ENCODE peak calls at places on chromosomes 3 and 15, in four cellular contexts. One of them, this sample, is unnamed.

GRCh38 chr3:50525987-50526386 is 22.6 kb upstream of the CACNA2D2 start:
- DNase-seq in H1: no peak
- DNase-seq in K562: peak; percentile 88
- DNase-seq in SK-N-SH: no peak
- DNase-seq in this sample: peak; percentile 86

GRCh38 chr3:86867990-86868389 is 123.0 kb downstream of the VGLL3 start:
- DNase-seq in H1: no peak
- DNase-seq in K562: no peak
- DNase-seq in SK-N-SH: no peak
- DNase-seq in this sample: no peak

GRCh38 chr3:69324362-69325025 is 61.4 kb downstream of the FRMD4B start:
- DNase-seq in H1: peak; percentile 5
- DNase-seq in K562: no peak
- DNase-seq in SK-N-SH: peak; percentile 34
- DNase-seq in this sample: no peak

GRCh38 chr15:88615303-88616107 is 5.6 kb upstream of the AEN start:
- DNase-seq in H1: no peak
- DNase-seq in K562: no peak
- DNase-seq in SK-N-SH: no peak
- DNase-seq in this sample: no peak

GRCh38 chr3:8303466-8303865 is 198.2 kb upstream of the LMCD1 start:
- DNase-seq in H1: no peak
- DNase-seq in K562: no peak
- DNase-seq in SK-N-SH: no peak
- DNase-seq in this sample: no peak

GRCh38 chr3:184321666-184322065 is 7.3 kb downstream of the EIF4G1 start:
- DNase-seq in H1: no peak
- DNase-seq in K562: no peak
- DNase-seq in SK-N-SH: peak; percentile 4
- DNase-seq in this sample: no peak

GRCh38 chr3:78809941-78810340 is 957.9 kb downstream of the ROBO1 start:
- DNase-seq in H1: no peak
- DNase-seq in K562: no peak
- DNase-seq in SK-N-SH: no peak
- DNase-seq in this sample: no peak

GRCh38 chr3:57078366-57079220 is 18.1 kb downstream of the SPATA12 start:
- DNase-seq in H1: no peak
- DNase-seq in K562: peak; percentile 57
- DNase-seq in SK-N-SH: peak; percentile 81
- DNase-seq in this sample: peak; percentile 36

GRCh38 chr15:76433798-76434400 is 97.3 kb downstream of the ISL2 start:
- DNase-seq in H1: no peak
- DNase-seq in K562: no peak
- DNase-seq in SK-N-SH: no peak
- DNase-seq in this sample: no peak

GRCh38 chr15:69096197-69096596 is 64.2 kb upstream of the GLCE start:
- DNase-seq in H1: no peak
- DNase-seq in K562: no peak
- DNase-seq in SK-N-SH: no peak
- DNase-seq in this sample: no peak

GRCh38 chr3:8742921-8743605 is 9.5 kb downstream of the CAV3 start:
- DNase-seq in H1: no peak
- DNase-seq in K562: no peak
- DNase-seq in SK-N-SH: no peak
- DNase-seq in this sample: no peak

GRCh38 chr15:77738441-77739437 is 106.0 kb upstream of the LINGO1 start:
- DNase-seq in H1: no peak
- DNase-seq in K562: no peak
- DNase-seq in SK-N-SH: no peak
- DNase-seq in this sample: peak; percentile 40

GRCh38 chr15:35690698-35691116 is 144.7 kb upstream of the DPH6 start:
- DNase-seq in H1: no peak
- DNase-seq in K562: no peak
- DNase-seq in SK-N-SH: no peak
- DNase-seq in this sample: no peak

GRCh38 chr15:25735550-25736384 is 127.4 kb downstream of the ATP10A start:
- DNase-seq in H1: no peak
- DNase-seq in K562: no peak
- DNase-seq in SK-N-SH: no peak
- DNase-seq in this sample: no peak

GRCh38 chr3:193704431-193704830 is 111.4 kb downstream of the OPA1 start:
- DNase-seq in H1: no peak
- DNase-seq in K562: peak; percentile 16
- DNase-seq in SK-N-SH: no peak
- DNase-seq in this sample: peak; percentile 26

GRCh38 chr3:89467886-89468479 is 360.6 kb downstream of the EPHA3 start:
- DNase-seq in H1: no peak
- DNase-seq in K562: no peak
- DNase-seq in SK-N-SH: no peak
- DNase-seq in this sample: no peak
- TF ChIP-seq TEAD4 in H1: no peak
- TF ChIP-seq TEAD4 in K562: no peak
- TF ChIP-seq TEAD4 in SK-N-SH: no peak
- TF ChIP-seq TEAD4 in this sample: no peak

DNA sequence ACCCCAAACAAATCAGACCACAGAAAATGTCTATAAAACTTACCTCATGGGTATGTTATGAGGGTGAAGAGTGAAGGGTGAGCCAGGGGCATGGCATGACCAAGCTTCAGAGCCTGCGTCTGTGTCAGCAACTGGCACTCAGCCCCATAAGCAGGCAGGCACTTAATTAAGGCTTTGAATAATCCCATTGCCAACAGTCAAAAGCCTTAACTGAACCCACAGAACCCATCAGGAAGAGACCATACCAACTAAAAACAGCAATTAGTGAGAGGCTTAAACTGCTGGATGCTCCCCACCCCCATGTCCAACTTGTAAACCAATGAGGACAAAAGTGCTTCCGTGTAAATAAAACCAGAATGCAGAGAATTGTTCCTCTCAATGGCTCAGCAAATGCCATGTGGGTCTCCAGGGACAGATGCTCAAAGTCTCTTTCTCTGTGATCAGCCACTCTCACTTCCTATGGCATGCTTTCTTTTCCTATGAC is 126.0 kb downstream of the MYLK start:
- DNase-seq in H1: no peak
- DNase-seq in K562: no peak
- DNase-seq in SK-N-SH: no peak
- DNase-seq in this sample: no peak
- TF ChIP-seq TEAD4 in H1: no peak
- TF ChIP-seq TEAD4 in K562: no peak
- TF ChIP-seq TEAD4 in SK-N-SH: peak; percentile 77
- TF ChIP-seq TEAD4 in this sample: no peak

DNA sequence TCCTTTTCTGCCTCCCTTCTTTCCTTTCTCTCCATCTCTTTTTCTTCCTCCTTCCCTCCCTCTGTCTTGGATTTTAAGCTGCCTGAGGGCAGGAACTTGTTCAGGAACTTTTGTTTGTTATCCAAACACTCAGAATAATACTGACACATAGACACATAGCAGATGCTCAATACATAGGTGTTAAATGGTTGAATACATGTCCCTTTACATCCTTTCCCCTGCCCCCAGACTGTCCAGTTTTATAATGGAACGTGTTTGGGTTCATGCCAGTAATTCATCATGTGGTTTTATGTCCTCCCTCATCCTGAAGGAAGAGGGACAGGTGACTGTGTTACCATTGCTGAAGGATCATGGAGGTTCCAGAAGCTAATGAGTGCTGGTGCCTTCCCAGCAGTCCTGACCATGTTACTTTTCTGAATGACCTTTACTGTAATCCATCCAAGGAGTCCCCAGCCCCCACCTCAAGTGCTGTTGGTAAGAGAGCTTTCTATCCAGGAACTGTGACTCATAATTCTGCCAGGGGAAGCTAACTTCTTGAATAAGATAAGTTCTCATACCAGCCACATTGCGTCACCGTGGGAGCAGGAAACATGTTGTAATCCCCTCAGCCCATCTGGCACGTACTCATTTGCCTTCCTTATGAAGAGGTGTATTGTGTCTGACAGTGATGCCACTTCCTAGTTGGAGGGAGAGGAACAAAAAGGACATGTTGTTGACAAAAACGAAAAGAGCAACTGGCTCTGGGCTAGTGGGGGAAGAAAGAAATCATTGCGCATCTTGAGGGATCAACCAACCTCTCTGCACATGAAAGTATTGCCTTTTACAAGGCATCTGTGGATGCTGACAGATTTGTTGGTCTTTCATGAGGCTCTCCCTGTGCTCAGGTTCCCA is 52.4 kb downstream of the IL1RAP start:
- DNase-seq in H1: no peak
- DNase-seq in K562: no peak
- DNase-seq in SK-N-SH: peak; percentile 6
- DNase-seq in this sample: no peak
- TF ChIP-seq TEAD4 in H1: no peak
- TF ChIP-seq TEAD4 in K562: no peak
- TF ChIP-seq TEAD4 in SK-N-SH: peak; percentile 90
- TF ChIP-seq TEAD4 in this sample: no peak

GRCh38 chr3:187736418-187736871 is 8.8 kb downstream of the BCL6 start:
- DNase-seq in H1: no peak
- DNase-seq in K562: no peak
- DNase-seq in SK-N-SH: no peak
- DNase-seq in this sample: no peak
- TF ChIP-seq TEAD4 in H1: no peak
- TF ChIP-seq TEAD4 in K562: no peak
- TF ChIP-seq TEAD4 in SK-N-SH: no peak
- TF ChIP-seq TEAD4 in this sample: no peak

DNA sequence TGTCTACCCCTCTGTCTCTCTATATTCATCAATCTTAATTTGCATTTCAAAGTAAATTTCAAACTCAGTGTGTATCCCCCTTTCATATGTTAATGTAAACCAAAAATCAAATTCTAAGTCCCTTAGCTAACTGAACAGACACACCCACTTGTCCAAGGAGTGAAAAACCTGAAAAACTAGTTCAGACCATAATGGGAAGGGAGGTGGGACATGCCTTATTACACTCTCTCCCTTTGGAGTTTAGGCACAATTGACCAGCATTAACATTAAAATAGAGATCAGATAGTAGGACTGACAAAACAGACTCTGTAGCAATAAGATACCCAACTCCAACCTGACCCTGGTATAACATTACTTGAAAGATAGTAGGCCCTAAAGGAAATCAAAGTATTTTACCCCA is 247.7 kb upstream of the GADL1 start:
- DNase-seq in H1: no peak
- DNase-seq in K562: no peak
- DNase-seq in SK-N-SH: no peak
- DNase-seq in this sample: no peak
- TF ChIP-seq TEAD4 in H1: no peak
- TF ChIP-seq TEAD4 in K562: no peak
- TF ChIP-seq TEAD4 in SK-N-SH: no peak
- TF ChIP-seq TEAD4 in this sample: no peak

GRCh38 chr15:39359736-39360135 is 221.1 kb upstream of the THBS1 start:
- DNase-seq in H1: no peak
- DNase-seq in K562: no peak
- DNase-seq in SK-N-SH: no peak
- DNase-seq in this sample: no peak

GRCh38 chr15:39360417-39360816 is 220.5 kb upstream of the THBS1 start:
- DNase-seq in H1: no peak
- DNase-seq in K562: no peak
- DNase-seq in SK-N-SH: no peak
- DNase-seq in this sample: no peak

GRCh38 chr15:39357478-39358268 is 223.2 kb upstream of the THBS1 start:
- DNase-seq in H1: no peak
- DNase-seq in K562: no peak
- DNase-seq in SK-N-SH: no peak
- DNase-seq in this sample: no peak

GRCh38 chr15:39361497-39361896 is 219.4 kb upstream of the THBS1 start:
- DNase-seq in H1: no peak
- DNase-seq in K562: no peak
- DNase-seq in SK-N-SH: no peak
- DNase-seq in this sample: no peak

DNA sequence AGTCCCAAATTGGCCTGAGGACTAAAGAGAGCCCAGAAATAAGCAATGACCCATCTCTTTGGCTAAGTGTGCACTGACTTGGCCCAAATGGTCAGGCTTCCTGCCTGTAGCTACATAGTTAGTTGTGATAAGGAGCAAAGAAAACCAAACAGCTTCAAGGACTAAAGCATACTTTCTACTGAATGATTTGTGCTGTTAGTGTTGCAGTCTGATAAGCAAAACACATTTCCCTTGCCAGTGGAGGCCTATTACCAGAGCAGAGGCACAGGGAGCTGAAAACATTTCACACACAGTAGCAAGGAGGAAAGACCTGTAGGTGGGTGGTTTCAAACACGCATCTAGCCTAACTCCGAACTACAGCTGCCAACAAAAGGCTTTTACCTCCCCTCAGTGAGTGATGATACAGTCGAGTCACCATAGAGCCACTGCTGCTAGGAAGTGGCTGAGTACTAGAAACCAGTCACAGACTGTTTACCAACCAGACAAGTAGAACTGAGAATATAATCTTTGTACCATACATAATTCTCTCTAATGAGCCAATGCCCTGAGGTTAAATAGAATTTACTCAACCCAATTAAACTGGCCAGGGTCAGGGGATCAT is 222.3 kb upstream of the THBS1 start:
- DNase-seq in H1: no peak
- DNase-seq in K562: peak; percentile 17
- DNase-seq in SK-N-SH: no peak
- DNase-seq in this sample: no peak
- TF ChIP-seq TEAD4 in H1: no peak
- TF ChIP-seq TEAD4 in K562: no peak
- TF ChIP-seq TEAD4 in SK-N-SH: no peak
- TF ChIP-seq TEAD4 in this sample: no peak

DNA sequence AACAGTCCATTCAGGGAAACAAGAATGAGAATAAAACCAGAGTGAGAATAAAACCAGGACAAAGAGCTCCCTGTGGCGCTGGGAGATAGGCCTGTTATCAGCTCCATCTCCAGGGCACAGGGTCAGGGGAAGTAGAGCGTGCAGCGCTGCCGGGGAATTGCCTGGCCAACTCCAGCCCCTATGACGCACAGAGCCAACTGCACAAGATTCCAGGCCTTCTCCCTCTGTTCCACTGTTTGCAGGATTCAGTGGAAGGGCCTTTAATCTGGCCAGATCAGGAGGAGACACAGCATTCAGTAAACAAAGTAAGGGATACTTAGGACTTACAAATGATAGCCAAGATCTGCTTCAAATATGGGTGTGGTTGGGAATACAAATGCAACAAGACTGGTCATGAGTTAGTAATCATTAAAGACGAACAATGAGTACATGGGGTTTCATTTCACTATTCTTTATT is 49.4 kb downstream of the ITGB5 start:
- DNase-seq in H1: no peak
- DNase-seq in K562: peak; percentile 25
- DNase-seq in SK-N-SH: peak; percentile 82
- DNase-seq in this sample: no peak
- TF ChIP-seq TEAD4 in H1: no peak
- TF ChIP-seq TEAD4 in K562: no peak
- TF ChIP-seq TEAD4 in SK-N-SH: peak; percentile 55
- TF ChIP-seq TEAD4 in this sample: no peak

DNA sequence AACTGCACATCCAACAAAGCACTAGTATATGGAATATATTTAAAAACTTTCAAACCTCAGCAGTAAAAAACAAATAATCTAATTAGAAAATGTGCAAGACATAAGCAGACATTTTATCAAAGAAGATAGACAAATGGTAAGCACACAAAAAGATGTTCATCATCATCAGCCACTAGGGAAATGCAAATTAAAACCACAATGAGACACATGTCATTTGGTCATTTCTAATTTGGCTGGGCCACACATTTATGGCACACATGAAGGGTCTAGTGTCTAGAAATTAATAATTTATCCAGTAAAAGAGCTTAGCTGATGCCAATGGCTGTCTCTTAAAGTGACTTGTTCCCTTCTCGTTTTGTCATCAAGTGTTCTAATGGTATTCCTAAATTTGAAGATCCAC is 45.8 kb downstream of the ARHGAP31 start:
- DNase-seq in H1: no peak
- DNase-seq in K562: no peak
- DNase-seq in SK-N-SH: no peak
- DNase-seq in this sample: no peak
- TF ChIP-seq TEAD4 in H1: no peak
- TF ChIP-seq TEAD4 in K562: no peak
- TF ChIP-seq TEAD4 in SK-N-SH: no peak
- TF ChIP-seq TEAD4 in this sample: no peak

This sample was measured in WTC11.